ENCODE peak calls at places on chromosomes 3 and 15, in six cellular contexts. One of them, this sample, is unnamed.

GRCh38 chr3:40985195-40985594 is 214.1 kb upstream of the CTNNB1 start:
- DNase-seq in K562: no peak
- DNase-seq in cardiac muscle cell: no peak
- DNase-seq in body of pancreas: no peak
- DNase-seq in IMR-90: no peak
- DNase-seq in cardiac fibroblast: no peak
- DNase-seq in this sample: no peak

GRCh38 chr3:127678611-127679533 is 6.1 kb downstream of the ABTB1 start:
- DNase-seq in K562: no peak
- DNase-seq in cardiac muscle cell: no peak
- DNase-seq in body of pancreas: peak; percentile 4
- DNase-seq in IMR-90: no peak
- DNase-seq in cardiac fibroblast: no peak
- DNase-seq in this sample: peak; percentile 6

GRCh38 chr3:51709675-51710074 is 2.8 kb downstream of the GRM2 start:
- DNase-seq in K562: no peak
- DNase-seq in cardiac muscle cell: no peak
- DNase-seq in body of pancreas: no peak
- DNase-seq in IMR-90: no peak
- DNase-seq in cardiac fibroblast: no peak
- DNase-seq in this sample: no peak

GRCh38 chr15:70121656-70122297 is 24.1 kb upstream of the TLE3 start:
- DNase-seq in K562: no peak
- DNase-seq in cardiac muscle cell: peak; percentile 98
- DNase-seq in body of pancreas: peak; percentile 34
- DNase-seq in IMR-90: peak; percentile 80
- DNase-seq in cardiac fibroblast: peak; percentile 97
- DNase-seq in this sample: no peak

GRCh38 chr3:40258064-40258463 is 51.4 kb upstream of the EIF1B start:
- DNase-seq in K562: no peak
- DNase-seq in cardiac muscle cell: no peak
- DNase-seq in body of pancreas: no peak
- DNase-seq in IMR-90: no peak
- DNase-seq in cardiac fibroblast: no peak
- DNase-seq in this sample: no peak

GRCh38 chr3:161409069-161409468 is 37.8 kb upstream of the SPTSSB start:
- DNase-seq in K562: peak; percentile 11
- DNase-seq in cardiac muscle cell: peak; percentile 64
- DNase-seq in body of pancreas: peak; percentile 30
- DNase-seq in IMR-90: peak; percentile 23
- DNase-seq in cardiac fibroblast: peak; percentile 62
- DNase-seq in this sample: no peak

GRCh38 chr3:111652492-111653180 is 57.5 kb upstream of the ZBED2 start:
- DNase-seq in K562: no peak
- DNase-seq in cardiac muscle cell: no peak
- DNase-seq in body of pancreas: no peak
- DNase-seq in IMR-90: no peak
- DNase-seq in cardiac fibroblast: no peak
- DNase-seq in this sample: no peak

GRCh38 chr3:196835081-196835480 is 32.6 kb upstream of the SENP5 start:
- DNase-seq in K562: no peak
- DNase-seq in cardiac muscle cell: peak; percentile 3
- DNase-seq in body of pancreas: no peak
- DNase-seq in IMR-90: no peak
- DNase-seq in cardiac fibroblast: no peak
- DNase-seq in this sample: no peak

GRCh38 chr15:80579611-80580010 is 115.5 kb upstream of the ABHD17C start:
- DNase-seq in K562: no peak
- DNase-seq in cardiac muscle cell: no peak
- DNase-seq in body of pancreas: no peak
- DNase-seq in IMR-90: no peak
- DNase-seq in cardiac fibroblast: no peak
- DNase-seq in this sample: no peak

GRCh38 chr15:80578206-80578595 is 116.9 kb upstream of the ABHD17C start:
- DNase-seq in K562: no peak
- DNase-seq in cardiac muscle cell: no peak
- DNase-seq in body of pancreas: no peak
- DNase-seq in IMR-90: no peak
- DNase-seq in cardiac fibroblast: no peak
- DNase-seq in this sample: no peak

GRCh38 chr15:80578871-80579270 is 116.2 kb upstream of the ABHD17C start:
- DNase-seq in K562: no peak
- DNase-seq in cardiac muscle cell: no peak
- DNase-seq in body of pancreas: no peak
- DNase-seq in IMR-90: no peak
- DNase-seq in cardiac fibroblast: no peak
- DNase-seq in this sample: no peak

GRCh38 chr15:80576519-80577090 is 118.5 kb upstream of the ABHD17C start:
- DNase-seq in K562: no peak
- DNase-seq in cardiac muscle cell: no peak
- DNase-seq in body of pancreas: no peak
- DNase-seq in IMR-90: no peak
- DNase-seq in cardiac fibroblast: no peak
- DNase-seq in this sample: no peak

GRCh38 chr15:80577552-80578205 is 117.4 kb upstream of the ABHD17C start:
- DNase-seq in K562: no peak
- DNase-seq in cardiac muscle cell: no peak
- DNase-seq in body of pancreas: no peak
- DNase-seq in IMR-90: no peak
- DNase-seq in cardiac fibroblast: no peak
- DNase-seq in this sample: no peak
- TF ChIP-seq CTCF in K562: no peak
- TF ChIP-seq CTCF in cardiac muscle cell: no peak
- TF ChIP-seq CTCF in body of pancreas: no peak
- TF ChIP-seq CTCF in IMR-90: no peak
- TF ChIP-seq CTCF in cardiac fibroblast: no peak
- TF ChIP-seq CTCF in this sample: no peak

GRCh38 chr3:120339362-120339761 is 9.8 kb downstream of the LRRC58 start:
- DNase-seq in K562: no peak
- DNase-seq in cardiac muscle cell: no peak
- DNase-seq in body of pancreas: no peak
- DNase-seq in IMR-90: no peak
- DNase-seq in cardiac fibroblast: no peak
- DNase-seq in this sample: no peak

GRCh38 chr3:120344349-120344748 is 4.8 kb downstream of the LRRC58 start:
- DNase-seq in K562: no peak
- DNase-seq in cardiac muscle cell: peak; percentile 15
- DNase-seq in body of pancreas: no peak
- DNase-seq in IMR-90: peak; percentile 17
- DNase-seq in cardiac fibroblast: peak; percentile 15
- DNase-seq in this sample: no peak

GRCh38 chr3:120338517-120338916 is 10.6 kb downstream of the LRRC58 start:
- DNase-seq in K562: no peak
- DNase-seq in cardiac muscle cell: no peak
- DNase-seq in body of pancreas: no peak
- DNase-seq in IMR-90: no peak
- DNase-seq in cardiac fibroblast: no peak
- DNase-seq in this sample: no peak

DNA sequence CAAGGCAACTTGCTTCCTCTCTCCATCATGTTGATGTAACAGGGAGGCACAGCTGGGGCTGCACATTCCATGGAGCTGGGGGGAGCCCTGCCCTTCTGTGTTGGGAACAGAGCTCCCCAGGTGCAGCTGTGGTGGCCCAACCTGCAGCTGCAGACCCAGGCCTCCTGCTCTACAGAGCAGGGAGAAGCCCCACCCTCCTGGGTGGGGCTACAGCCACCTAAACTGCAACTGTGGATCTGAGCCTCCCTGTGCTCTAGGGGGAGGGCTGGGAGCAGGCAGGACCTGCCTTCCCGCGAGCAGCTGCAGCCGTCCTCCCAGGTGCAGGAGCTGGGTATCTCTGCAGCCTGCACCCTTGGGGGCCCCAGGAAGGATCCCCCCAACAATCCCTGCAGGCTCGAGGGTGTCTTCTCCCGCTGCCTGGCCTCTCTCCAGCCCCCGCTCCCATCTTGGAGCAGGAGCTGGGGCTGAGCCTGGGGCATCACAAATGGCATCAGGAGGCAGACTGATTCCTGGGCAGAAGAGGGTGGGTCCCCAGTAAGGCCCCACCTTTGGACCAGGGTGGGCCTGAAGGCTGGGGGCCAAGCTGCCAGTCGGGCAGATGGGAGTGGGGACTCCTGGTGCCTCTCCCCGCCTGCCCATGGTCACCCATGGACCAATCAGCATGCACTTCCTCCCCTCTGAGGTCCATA is 7.4 kb downstream of the LRRC58 start:
- DNase-seq in K562: no peak
- DNase-seq in cardiac muscle cell: no peak
- DNase-seq in body of pancreas: no peak
- DNase-seq in IMR-90: no peak
- DNase-seq in cardiac fibroblast: no peak
- DNase-seq in this sample: no peak
- H3K4me3 ChIP-seq in K562: no peak overlapping the region
- H3K4me3 ChIP-seq in cardiac muscle cell: no peak overlapping the region
- H3K4me3 ChIP-seq in body of pancreas: no peak overlapping the region
- H3K4me3 ChIP-seq in IMR-90: no peak overlapping the region
- H3K4me3 ChIP-seq in cardiac fibroblast: no peak overlapping the region
- H3K4me3 ChIP-seq in this sample: no peak overlapping the region

GRCh38 chr15:38853608-38854007 is 289.0 kb upstream of the RASGRP1 start:
- DNase-seq in K562: no peak
- DNase-seq in cardiac muscle cell: peak; percentile 63
- DNase-seq in body of pancreas: no peak
- DNase-seq in IMR-90: peak; percentile 52
- DNase-seq in cardiac fibroblast: peak; percentile 62
- DNase-seq in this sample: peak; percentile 19
- TF ChIP-seq CTCF in K562: peak; percentile 28
- TF ChIP-seq CTCF in cardiac muscle cell: peak; percentile 58
- TF ChIP-seq CTCF in body of pancreas: no peak
- TF ChIP-seq CTCF in IMR-90: peak; percentile 43
- TF ChIP-seq CTCF in cardiac fibroblast: peak; percentile 60
- TF ChIP-seq CTCF in this sample: peak; percentile 56

GRCh38 chr3:27610800-27611199 is 111.3 kb downstream of the EOMES start:
- DNase-seq in K562: no peak
- DNase-seq in cardiac muscle cell: peak; percentile 56
- DNase-seq in body of pancreas: no peak
- DNase-seq in IMR-90: no peak
- DNase-seq in cardiac fibroblast: peak; percentile 59
- DNase-seq in this sample: no peak

GRCh38 chr3:27614592-27614991 is 107.5 kb downstream of the EOMES start:
- DNase-seq in K562: no peak
- DNase-seq in cardiac muscle cell: no peak
- DNase-seq in body of pancreas: no peak
- DNase-seq in IMR-90: no peak
- DNase-seq in cardiac fibroblast: no peak
- DNase-seq in this sample: no peak

GRCh38 chr3:27616031-27616430 is 106.1 kb downstream of the EOMES start:
- DNase-seq in K562: no peak
- DNase-seq in cardiac muscle cell: no peak
- DNase-seq in body of pancreas: no peak
- DNase-seq in IMR-90: no peak
- DNase-seq in cardiac fibroblast: no peak
- DNase-seq in this sample: no peak

GRCh38 chr3:27615555-27615954 is 106.6 kb downstream of the EOMES start:
- DNase-seq in K562: no peak
- DNase-seq in cardiac muscle cell: no peak
- DNase-seq in body of pancreas: no peak
- DNase-seq in IMR-90: no peak
- DNase-seq in cardiac fibroblast: no peak
- DNase-seq in this sample: no peak

DNA sequence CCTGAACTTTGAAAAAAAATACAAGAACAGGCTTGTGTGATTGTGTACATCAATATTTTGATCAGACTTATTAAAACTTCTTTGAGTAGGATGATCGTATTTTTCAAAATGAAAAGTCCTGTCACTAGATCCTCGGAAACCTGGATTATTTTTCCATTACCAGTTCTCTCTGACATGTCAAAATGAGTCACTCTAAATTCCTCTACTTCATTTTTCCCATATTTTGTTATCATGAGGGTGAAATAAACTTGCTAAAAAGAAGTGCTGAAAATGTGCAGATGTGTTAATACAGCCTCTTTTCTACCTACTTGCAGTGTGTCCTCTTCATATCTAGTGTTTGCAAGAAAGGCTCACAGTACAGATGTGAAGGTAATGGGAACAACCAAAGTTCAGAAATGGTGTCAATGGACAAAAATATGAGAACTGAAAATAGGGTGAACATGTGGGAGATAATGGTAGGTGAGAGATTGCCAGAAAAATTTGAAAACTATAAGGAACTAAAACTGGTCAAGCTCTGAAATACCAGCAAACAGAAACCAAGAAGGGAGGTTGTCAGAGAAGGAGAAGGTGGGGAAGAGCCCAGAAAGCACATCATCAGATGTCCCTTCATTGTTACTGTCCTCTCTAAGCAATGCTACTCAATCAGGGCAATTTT is 108.2 kb downstream of the EOMES start:
- DNase-seq in K562: no peak
- DNase-seq in cardiac muscle cell: peak; percentile 41
- DNase-seq in body of pancreas: no peak
- DNase-seq in IMR-90: peak; percentile 55
- DNase-seq in cardiac fibroblast: peak; percentile 59
- DNase-seq in this sample: no peak
- H3K4me3 ChIP-seq in K562: no peak overlapping the region
- H3K4me3 ChIP-seq in cardiac muscle cell: no peak overlapping the region
- H3K4me3 ChIP-seq in body of pancreas: no peak overlapping the region
- H3K4me3 ChIP-seq in IMR-90: no peak overlapping the region
- H3K4me3 ChIP-seq in cardiac fibroblast: no peak overlapping the region
- H3K4me3 ChIP-seq in this sample: no peak overlapping the region

DNA sequence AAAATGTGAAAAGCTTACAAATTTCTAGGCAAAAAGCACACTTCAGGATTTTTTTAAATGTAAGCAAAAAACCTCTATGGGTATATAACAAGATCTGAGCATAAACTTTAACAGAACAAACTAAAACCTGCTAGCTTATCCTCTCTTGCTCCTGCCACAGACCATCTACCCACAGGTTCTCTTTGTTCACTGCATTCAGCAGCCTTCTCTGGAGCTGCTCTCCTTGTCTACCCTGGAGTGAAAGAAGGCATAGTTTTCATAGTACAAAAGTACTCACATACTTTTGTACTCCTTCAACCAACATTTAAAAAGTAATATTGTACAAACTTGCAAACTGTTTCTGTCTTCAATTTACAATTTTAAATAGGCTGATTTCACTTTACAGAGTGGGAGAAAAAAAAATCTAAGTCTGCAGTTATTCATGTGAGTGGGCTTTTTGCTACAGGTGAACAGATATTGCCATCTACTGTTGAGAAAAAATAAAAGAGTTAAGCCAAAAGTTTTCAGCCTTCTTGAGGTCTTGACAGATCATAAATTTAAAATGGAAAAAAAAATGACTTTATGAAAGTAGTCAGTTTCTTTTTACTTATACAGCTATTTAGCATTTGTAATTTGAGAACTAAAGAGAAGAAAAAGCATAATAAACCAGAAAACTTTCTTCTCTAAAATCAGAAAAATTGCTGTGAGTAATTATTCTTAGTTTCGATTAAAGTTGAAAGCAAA is 20.4 kb downstream of the TERC start:
- DNase-seq in K562: no peak
- DNase-seq in cardiac muscle cell: peak; percentile 62
- DNase-seq in body of pancreas: no peak
- DNase-seq in IMR-90: peak; percentile 22
- DNase-seq in cardiac fibroblast: peak; percentile 68
- DNase-seq in this sample: no peak
- TF ChIP-seq CTCF in K562: peak; percentile 35
- TF ChIP-seq CTCF in cardiac muscle cell: peak; percentile 46
- TF ChIP-seq CTCF in body of pancreas: peak; percentile 67
- TF ChIP-seq CTCF in IMR-90: peak; percentile 55
- TF ChIP-seq CTCF in cardiac fibroblast: peak; percentile 31
- TF ChIP-seq CTCF in this sample: no peak

GRCh38 chr15:92807971-92808571 is 92.1 kb upstream of the CHD2 start:
- DNase-seq in K562: no peak
- DNase-seq in cardiac muscle cell: peak; percentile 53
- DNase-seq in body of pancreas: no peak
- DNase-seq in IMR-90: no peak
- DNase-seq in cardiac fibroblast: peak; percentile 34
- DNase-seq in this sample: no peak
- H3K4me3 ChIP-seq in K562: peak overlapping the region; percentile 35
- H3K4me3 ChIP-seq in cardiac muscle cell: no peak overlapping the region
- H3K4me3 ChIP-seq in body of pancreas: peak overlapping the region; percentile 7
- H3K4me3 ChIP-seq in IMR-90: no peak overlapping the region
- H3K4me3 ChIP-seq in cardiac fibroblast: no peak overlapping the region
- H3K4me3 ChIP-seq in this sample: peak overlapping the region; percentile 68